ENCODE peak calls at places on chromosomes 5 and 9, in eight cellular contexts. One of them, this sample, is unnamed.

GRCh38 chr9:137956039-137956438 is 78.5 kb downstream of the CACNA1B start:
- DNase-seq in coronary artery: no peak
- DNase-seq in esophagus squamous epithelium: no peak
- DNase-seq in fibroblast of lung: no peak
- DNase-seq in CD8-positive, alpha-beta T cell: no peak
- DNase-seq in transverse colon: no peak
- DNase-seq in dorsolateral prefrontal cortex: no peak
- DNase-seq in heart right ventricle: no peak
- DNase-seq in this sample: no peak

GRCh38 chr5:1216918-1217295 is 8.3 kb upstream of the SLC6A18 start:
- DNase-seq in transverse colon: no peak
- DNase-seq in fibroblast of lung: no peak
- DNase-seq in heart right ventricle: no peak
- DNase-seq in CD8-positive, alpha-beta T cell: no peak
- DNase-seq in coronary artery: no peak
- DNase-seq in dorsolateral prefrontal cortex: no peak
- DNase-seq in esophagus squamous epithelium: no peak
- DNase-seq in this sample: no peak

GRCh38 chr9:98899399-98900056 is 44.2 kb upstream of the COL15A1 start:
- DNase-seq in fibroblast of lung: peak
- DNase-seq in CD8-positive, alpha-beta T cell: no peak
- DNase-seq in esophagus squamous epithelium: no peak
- DNase-seq in dorsolateral prefrontal cortex: no peak
- DNase-seq in coronary artery: no peak
- DNase-seq in heart right ventricle: no peak
- DNase-seq in transverse colon: peak
- DNase-seq in this sample: peak

GRCh38 chr9:20112367-20112766 is 323.5 kb upstream of the SLC24A2 start:
- DNase-seq in dorsolateral prefrontal cortex: no peak
- DNase-seq in coronary artery: no peak
- DNase-seq in heart right ventricle: no peak
- DNase-seq in CD8-positive, alpha-beta T cell: no peak
- DNase-seq in transverse colon: no peak
- DNase-seq in esophagus squamous epithelium: no peak
- DNase-seq in fibroblast of lung: no peak
- DNase-seq in this sample: no peak

GRCh38 chr9:37421914-37422288 is 595 bp upstream of the GRHPR start:
- DNase-seq in dorsolateral prefrontal cortex: no peak
- DNase-seq in transverse colon: no peak
- DNase-seq in CD8-positive, alpha-beta T cell: no peak
- DNase-seq in esophagus squamous epithelium: no peak
- DNase-seq in fibroblast of lung: peak
- DNase-seq in coronary artery: no peak
- DNase-seq in heart right ventricle: peak
- DNase-seq in this sample: no peak

GRCh38 chr9:72577212-72577753 is 55.9 kb downstream of the TMC1 start:
- DNase-seq in transverse colon: no peak
- DNase-seq in fibroblast of lung: peak
- DNase-seq in CD8-positive, alpha-beta T cell: no peak
- DNase-seq in coronary artery: no peak
- DNase-seq in esophagus squamous epithelium: no peak
- DNase-seq in dorsolateral prefrontal cortex: no peak
- DNase-seq in heart right ventricle: peak
- DNase-seq in this sample: no peak

GRCh38 chr9:122201641-122202040 is 27.1 kb downstream of the LHX6 start:
- DNase-seq in coronary artery: no peak
- DNase-seq in transverse colon: no peak
- DNase-seq in dorsolateral prefrontal cortex: no peak
- DNase-seq in fibroblast of lung: peak
- DNase-seq in CD8-positive, alpha-beta T cell: no peak
- DNase-seq in heart right ventricle: no peak
- DNase-seq in esophagus squamous epithelium: no peak
- DNase-seq in this sample: no peak

GRCh38 chr5:91841423-91841822 is 458.3 kb upstream of the ARRDC3 start:
- DNase-seq in esophagus squamous epithelium: no peak
- DNase-seq in CD8-positive, alpha-beta T cell: no peak
- DNase-seq in transverse colon: no peak
- DNase-seq in dorsolateral prefrontal cortex: no peak
- DNase-seq in coronary artery: no peak
- DNase-seq in heart right ventricle: no peak
- DNase-seq in fibroblast of lung: no peak
- DNase-seq in this sample: no peak

GRCh38 chr5:120604898-120605297 is 140.8 kb downstream of the PRR16 start:
- DNase-seq in transverse colon: no peak
- DNase-seq in esophagus squamous epithelium: no peak
- DNase-seq in heart right ventricle: no peak
- DNase-seq in dorsolateral prefrontal cortex: no peak
- DNase-seq in CD8-positive, alpha-beta T cell: no peak
- DNase-seq in coronary artery: no peak
- DNase-seq in fibroblast of lung: peak
- DNase-seq in this sample: no peak

GRCh38 chr5:142246263-142246662 is 78.6 kb downstream of the SPRY4 start:
- DNase-seq in CD8-positive, alpha-beta T cell: no peak
- DNase-seq in coronary artery: peak
- DNase-seq in esophagus squamous epithelium: no peak
- DNase-seq in dorsolateral prefrontal cortex: no peak
- DNase-seq in heart right ventricle: no peak
- DNase-seq in transverse colon: no peak
- DNase-seq in fibroblast of lung: peak
- DNase-seq in this sample: no peak

GRCh38 chr5:129172561-129172960 is 78.0 kb downstream of the ISOC1 start:
- DNase-seq in dorsolateral prefrontal cortex: no peak
- DNase-seq in esophagus squamous epithelium: no peak
- DNase-seq in fibroblast of lung: no peak
- DNase-seq in transverse colon: no peak
- DNase-seq in CD8-positive, alpha-beta T cell: no peak
- DNase-seq in heart right ventricle: no peak
- DNase-seq in coronary artery: no peak
- DNase-seq in this sample: no peak

GRCh38 chr9:14352549-14352948 is 38.6 kb upstream of the NFIB start:
- DNase-seq in transverse colon: no peak
- DNase-seq in CD8-positive, alpha-beta T cell: no peak
- DNase-seq in dorsolateral prefrontal cortex: no peak
- DNase-seq in coronary artery: no peak
- DNase-seq in esophagus squamous epithelium: no peak
- DNase-seq in fibroblast of lung: no peak
- DNase-seq in heart right ventricle: no peak
- DNase-seq in this sample: no peak

GRCh38 chr5:67842806-67843205 is 372.8 kb upstream of the PIK3R1 start:
- DNase-seq in dorsolateral prefrontal cortex: no peak
- DNase-seq in esophagus squamous epithelium: no peak
- DNase-seq in CD8-positive, alpha-beta T cell: no peak
- DNase-seq in coronary artery: no peak
- DNase-seq in fibroblast of lung: peak
- DNase-seq in heart right ventricle: no peak
- DNase-seq in transverse colon: no peak
- DNase-seq in this sample: peak

DNA sequence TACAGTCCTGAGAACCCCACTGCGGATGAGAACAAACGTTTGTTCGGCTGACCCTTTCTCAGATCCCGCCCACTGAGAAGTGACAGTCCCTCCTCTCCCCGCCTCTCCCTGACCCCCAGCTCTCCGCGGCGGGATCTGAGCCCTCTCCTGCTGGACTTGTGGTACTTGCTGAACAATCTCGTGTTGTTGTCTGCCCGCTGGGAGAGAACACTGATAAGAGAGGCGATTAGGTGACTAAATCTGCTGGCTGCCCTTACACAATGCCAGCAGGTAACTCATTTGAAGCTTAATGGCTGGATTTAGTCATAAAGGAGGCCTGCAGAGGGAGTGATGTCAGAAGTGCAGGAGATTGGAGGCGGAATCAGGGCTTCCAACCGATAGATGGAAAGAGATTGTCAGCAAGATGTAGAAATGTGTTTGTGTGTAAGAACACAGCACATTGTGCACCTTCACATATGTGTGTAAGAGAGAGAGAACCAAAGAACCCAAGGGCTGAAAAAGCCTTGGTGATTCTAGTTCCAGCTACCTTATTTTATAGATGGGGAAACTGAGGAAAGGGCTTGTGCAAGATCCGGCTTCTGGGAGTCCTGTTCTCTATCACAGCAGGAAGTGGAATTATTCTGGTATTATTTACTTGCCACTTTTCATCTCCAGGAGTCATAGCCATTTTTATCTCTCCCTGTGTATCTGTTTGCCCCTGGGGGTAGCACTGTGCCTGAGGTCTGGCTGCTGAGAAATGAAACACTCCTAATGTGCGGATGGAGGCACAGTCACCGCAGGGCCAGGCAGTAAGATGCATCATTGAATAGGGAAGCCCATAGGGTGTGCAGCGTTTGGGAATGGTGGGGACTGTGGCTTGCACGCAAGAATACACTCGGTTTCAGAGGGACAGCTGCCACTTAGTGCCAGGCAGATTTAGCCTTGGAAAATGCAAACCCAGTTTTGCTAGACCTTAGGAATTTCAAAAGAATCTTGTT is 203.7 kb upstream of the MSX2 start:
- DNase-seq in CD8-positive, alpha-beta T cell: no peak
- DNase-seq in fibroblast of lung: peak
- DNase-seq in dorsolateral prefrontal cortex: no peak
- DNase-seq in esophagus squamous epithelium: no peak
- DNase-seq in coronary artery: no peak
- DNase-seq in transverse colon: peak
- DNase-seq in heart right ventricle: no peak
- DNase-seq in this sample: no peak
- TF ChIP-seq CTCF in CD8-positive, alpha-beta T cell: no peak
- TF ChIP-seq CTCF in fibroblast of lung: no peak
- TF ChIP-seq CTCF in dorsolateral prefrontal cortex: no peak
- TF ChIP-seq CTCF in esophagus squamous epithelium: no peak
- TF ChIP-seq CTCF in coronary artery: no peak
- TF ChIP-seq CTCF in transverse colon: no peak
- TF ChIP-seq CTCF in heart right ventricle: no peak
- TF ChIP-seq CTCF in this sample: no peak

GRCh38 chr9:34187891-34188240 is 9.0 kb downstream of the UBAP1 start:
- DNase-seq in esophagus squamous epithelium: no peak
- DNase-seq in transverse colon: no peak
- DNase-seq in coronary artery: no peak
- DNase-seq in heart right ventricle: no peak
- DNase-seq in CD8-positive, alpha-beta T cell: no peak
- DNase-seq in fibroblast of lung: peak
- DNase-seq in dorsolateral prefrontal cortex: no peak
- DNase-seq in this sample: no peak

GRCh38 chr9:34190996-34191892 is 12.4 kb downstream of the UBAP1 start:
- DNase-seq in dorsolateral prefrontal cortex: no peak
- DNase-seq in CD8-positive, alpha-beta T cell: no peak
- DNase-seq in esophagus squamous epithelium: no peak
- DNase-seq in heart right ventricle: no peak
- DNase-seq in coronary artery: no peak
- DNase-seq in transverse colon: no peak
- DNase-seq in fibroblast of lung: peak
- DNase-seq in this sample: no peak

DNA sequence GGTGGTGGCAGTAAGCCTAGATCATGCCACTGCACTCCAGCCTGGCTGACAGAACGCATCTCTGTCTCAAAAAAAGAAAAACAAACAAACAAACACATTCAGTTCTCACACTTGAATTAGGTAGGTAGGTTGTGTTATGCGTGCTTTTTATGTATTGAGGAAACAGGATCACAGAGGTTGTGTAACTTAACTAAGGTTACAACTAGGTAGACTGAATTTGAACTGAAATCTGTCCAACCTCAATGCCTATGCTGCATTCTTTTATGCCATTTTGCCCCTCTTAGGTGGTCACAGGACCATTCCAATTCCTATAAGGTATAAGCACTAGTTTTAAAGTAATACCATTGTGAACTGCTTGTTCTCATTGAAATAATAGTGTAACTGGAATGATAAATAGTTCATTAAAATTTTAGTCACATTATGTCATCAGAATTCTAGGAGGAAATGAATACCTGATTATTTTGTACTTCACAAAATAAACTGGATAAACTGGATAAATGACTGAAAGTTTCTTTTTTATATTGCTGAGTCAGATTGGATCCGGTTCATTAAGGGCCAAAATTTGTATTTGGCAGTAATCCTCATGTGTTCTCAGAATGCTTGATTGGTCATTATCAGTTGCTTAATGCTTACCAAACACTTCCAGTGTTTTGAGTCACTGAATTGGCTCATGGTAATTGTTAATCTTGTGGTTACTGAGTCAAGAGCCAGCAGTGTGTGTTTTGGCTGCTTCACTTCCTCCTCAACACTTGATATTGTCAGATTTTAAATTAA is 7.1 kb downstream of the UBAP1 start:
- DNase-seq in coronary artery: no peak
- DNase-seq in esophagus squamous epithelium: no peak
- DNase-seq in transverse colon: no peak
- DNase-seq in fibroblast of lung: peak
- DNase-seq in dorsolateral prefrontal cortex: no peak
- DNase-seq in heart right ventricle: peak
- DNase-seq in CD8-positive, alpha-beta T cell: peak
- DNase-seq in this sample: no peak
- H3K27ac ChIP-seq in coronary artery: peak
- H3K27ac ChIP-seq in esophagus squamous epithelium: peak
- H3K27ac ChIP-seq in transverse colon: peak
- H3K27ac ChIP-seq in fibroblast of lung: peak
- H3K27ac ChIP-seq in dorsolateral prefrontal cortex: peak
- H3K27ac ChIP-seq in heart right ventricle: peak
- H3K27ac ChIP-seq in CD8-positive, alpha-beta T cell: no peak
- H3K27ac ChIP-seq in this sample: no peak

DNA sequence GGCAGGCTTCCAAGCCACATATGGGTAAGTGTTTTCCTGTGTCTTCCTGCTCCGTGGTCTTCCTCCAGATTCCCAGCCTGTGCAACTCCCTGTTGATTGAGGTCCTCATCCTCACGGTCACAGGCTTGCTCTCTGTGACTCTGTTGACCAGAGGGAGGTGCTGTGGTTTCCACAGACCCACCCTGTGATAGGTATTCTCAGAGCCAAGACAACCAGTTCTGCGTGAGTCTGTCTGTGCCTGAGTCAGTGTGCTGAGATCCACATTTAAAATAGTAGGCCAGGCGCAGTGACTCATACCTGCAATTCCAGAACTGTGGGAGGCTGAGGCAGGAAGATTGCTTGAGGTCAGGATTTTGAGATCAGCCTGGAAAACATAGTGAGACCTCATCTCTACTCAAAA is 388.1 kb upstream of the IRX2 start:
- DNase-seq in CD8-positive, alpha-beta T cell: no peak
- DNase-seq in dorsolateral prefrontal cortex: no peak
- DNase-seq in coronary artery: no peak
- DNase-seq in heart right ventricle: no peak
- DNase-seq in esophagus squamous epithelium: no peak
- DNase-seq in transverse colon: no peak
- DNase-seq in fibroblast of lung: peak
- DNase-seq in this sample: no peak
- TF ChIP-seq CTCF in CD8-positive, alpha-beta T cell: no peak
- TF ChIP-seq CTCF in dorsolateral prefrontal cortex: peak
- TF ChIP-seq CTCF in coronary artery: no peak
- TF ChIP-seq CTCF in heart right ventricle: no peak
- TF ChIP-seq CTCF in esophagus squamous epithelium: peak
- TF ChIP-seq CTCF in transverse colon: no peak
- TF ChIP-seq CTCF in fibroblast of lung: no peak
- TF ChIP-seq CTCF in this sample: no peak

GRCh38 chr5:172603425-172603824 is 37.6 kb upstream of the NEURL1B start:
- DNase-seq in CD8-positive, alpha-beta T cell: no peak
- DNase-seq in transverse colon: no peak
- DNase-seq in esophagus squamous epithelium: no peak
- DNase-seq in fibroblast of lung: peak
- DNase-seq in coronary artery: no peak
- DNase-seq in dorsolateral prefrontal cortex: no peak
- DNase-seq in heart right ventricle: peak
- DNase-seq in this sample: no peak
- H3K27ac ChIP-seq in CD8-positive, alpha-beta T cell: no peak
- H3K27ac ChIP-seq in transverse colon: peak
- H3K27ac ChIP-seq in esophagus squamous epithelium: peak
- H3K27ac ChIP-seq in fibroblast of lung: peak
- H3K27ac ChIP-seq in coronary artery: peak
- H3K27ac ChIP-seq in dorsolateral prefrontal cortex: peak
- H3K27ac ChIP-seq in heart right ventricle: peak
- H3K27ac ChIP-seq in this sample: no peak

This sample was measured in WERI-Rb-1.